ENCODE peak calls at places on chromosomes 4 and X, in seven cellular contexts. J is NCI-H510A treated with DMSO at 0.1 percent for 48 hours; F is bronchial epithelial cell; V is activated effector memory CD4-positive, alpha-beta T cell treated with Interleukin-2 at 50 U/mL for 16 hours; Z is astrocyte of the hippocampus; L is ureter; A is WTC11. W is an unnamed sample.

GRCh38 chrX:152806035-152806434 is 24.5 kb downstream of the CETN2 start:
- DNase-seq in V (no peak), A (no peak), Z (no peak), J (no peak), F (no peak), L (no peak), W (no peak)

GRCh38 chrX:48835524-48836329 is at the start of gene PCSK1N:
- DNase-seq in F (no peak), J (no peak), L (no peak), A (peak), V (no peak), Z (peak), W (peak)

GRCh38 chr4:112358952-112359749 is 62.0 kb downstream of the ALPK1 start:
- DNase-seq in Z (no peak), L (no peak), J (no peak), A (no peak), V (no peak), F (no peak), W (no peak)

GRCh38 chr4:73653695-73654106 is 33.5 kb upstream of the RASSF6 start:
- DNase-seq in F (peak), V (no peak), J (peak), L (no peak), A (no peak), Z (peak), W (peak)

GRCh38 chr4:140756292-140757219 is at the start of gene TBC1D9:
- DNase-seq in V (no peak), A (peak), Z (peak), L (peak), F (peak), J (peak), W (peak)

GRCh38 chr4:20254517-20255250 is 3.0 kb downstream of the SLIT2 start:
- DNase-seq in F (no peak), A (peak), L (no peak), V (no peak), J (peak), Z (peak), W (peak)

GRCh38 chrX:153770606-153771175 is 6.6 kb downstream of the PLXNB3 start:
- DNase-seq in F (no peak), V (no peak), A (no peak), L (no peak), Z (no peak), J (no peak), W (no peak)

GRCh38 chr4:102318526-102318925 is 26.8 kb downstream of the SLC39A8 start:
- DNase-seq in V (no peak), Z (no peak), J (peak), A (no peak), F (peak), L (no peak), W (peak)

GRCh38 chr4:86247906-86248305 is 111.9 kb downstream of the MAPK10 start:
- DNase-seq in L (no peak), A (no peak), Z (no peak), V (no peak), F (no peak), J (no peak), W (no peak)

GRCh38 chrX:34893741-34894140 is 48.9 kb upstream of the FAM47B start:
- DNase-seq in L (no peak), A (no peak), V (no peak), Z (no peak), F (no peak), J (peak), W (peak)

GRCh38 chrX:37912286-37912685 is 64.9 kb upstream of the DYNLT3 start:
- DNase-seq in L (no peak), A (no peak), J (no peak), V (no peak), F (peak), Z (peak), W (peak)

GRCh38 chr4:138636791-138637190 is 378.8 kb upstream of the NOCT start:
- DNase-seq in F (no peak), J (no peak), Z (no peak), V (no peak), L (no peak), A (no peak), W (no peak)

GRCh38 chrX:151722241-151722846 is 6.5 kb downstream of the FATE1 start:
- DNase-seq in L (no peak), V (no peak), J (peak), F (peak), A (peak), Z (peak), W (peak)